ENCODE peak calls at places on chromosome 22, in four cellular contexts. S is spleen, H is AG04450, U is Peyer's patch. E is an unnamed sample.

GRCh38 chr22:44755956-44756361 is 3.6 kb downstream of the ARHGAP8 start:
- DNase-seq in U (no peak), H (no peak), S (no peak), E (no peak)

GRCh38 chr22:36757608-36758220 is 18.2 kb downstream of the IFT27 start:
- DNase-seq in S (peak; percentile 94), H (peak; percentile 38), U (peak; percentile 85), E (peak; percentile 74)

GRCh38 chr22:30263883-30264282 is 2.8 kb downstream of the OSM start:
- DNase-seq in H (no peak), S (no peak), U (no peak), E (no peak)

GRCh38 chr22:43157874-43158546 is 6.7 kb downstream of the TSPO start:
- DNase-seq in H (no peak), U (no peak), S (no peak), E (no peak)

GRCh38 chr22:40480996-40481395 is 110.6 kb downstream of the SGSM3 start:
- DNase-seq in S (no peak), U (no peak), H (no peak), E (no peak)

GRCh38 chr22:35071784-35072183 is 5.8 kb downstream of the ISX start:
- DNase-seq in H (no peak), S (no peak), U (no peak), E (no peak)

GRCh38 chr22:40257979-40258378 is 80.3 kb downstream of the TNRC6B start:
- DNase-seq in U (no peak), S (no peak), H (no peak), E (no peak)

GRCh38 chr22:25700996-25701815 is 40.8 kb upstream of the MYO18B start:
- DNase-seq in S (no peak), U (no peak), H (no peak), E (no peak)

GRCh38 chr22:19568337-19569311 is 44.4 kb upstream of the CLDN5 start:
- DNase-seq in H (peak; percentile 69), U (no peak), S (no peak), E (peak; percentile 42)

GRCh38 chr22:46539169-46539568 is 1.7 kb upstream of the CELSR1 start:
- DNase-seq in U (no peak), H (no peak), S (no peak), E (no peak)
- H3K4me3 ChIP-seq in U (no peak overlapping the region), H (no peak overlapping the region), S (no peak overlapping the region), E (peak overlapping the region; percentile 92)

GRCh38 chr22:50469377-50470305 is 5.2 kb downstream of the SBF1 start:
- DNase-seq in U (peak; percentile 91), H (no peak), S (peak; percentile 98), E (peak; percentile 93)
- H3K27ac ChIP-seq in U (peak overlapping the region; percentile 90), H (no peak overlapping the region), S (peak overlapping the region; percentile 82), E (peak overlapping the region; percentile 62)

GRCh38 chr22:28795932-28796856 is 4.2 kb downstream of the XBP1 start:
- DNase-seq in S (no peak), H (no peak), U (no peak), E (no peak)

GRCh38 chr22:28793976-28794584 is 6.3 kb downstream of the XBP1 start:
- DNase-seq in U (no peak), S (no peak), H (no peak), E (no peak)

GRCh38 chr22:28791841-28792490 is 8.4 kb downstream of the XBP1 start:
- DNase-seq in H (peak; percentile 10), S (no peak), U (no peak), E (no peak)

GRCh38 chr22:28792491-28793383 is 7.6 kb downstream of the XBP1 start:
- DNase-seq in H (no peak), U (no peak), S (peak; percentile 49), E (no peak)

GRCh38 chr22:28795071-28795693 is 5.2 kb downstream of the XBP1 start:
- DNase-seq in H (no peak), S (no peak), U (no peak), E (no peak)
- H3K4me3 ChIP-seq in H (no peak overlapping the region), S (no peak overlapping the region), U (no peak overlapping the region), E (no peak overlapping the region)

GRCh38 chr22:48535868-48536690 is 1291.6 kb downstream of the BRD1 start:
- DNase-seq in S (no peak), U (no peak), H (no peak), E (no peak)

GRCh38 chr22:48536691-48537591 is 1290.7 kb downstream of the BRD1 start:
- DNase-seq in S (no peak), U (no peak), H (no peak), E (no peak)

GRCh38 chr22:48541401-48542098 is 1286.1 kb downstream of the BRD1 start:
- DNase-seq in U (no peak), H (no peak), S (no peak), E (no peak)

GRCh38 chr22:48539261-48539660 is 1288.4 kb downstream of the BRD1 start:
- DNase-seq in H (no peak), U (no peak), S (no peak), E (no peak)

DNA sequence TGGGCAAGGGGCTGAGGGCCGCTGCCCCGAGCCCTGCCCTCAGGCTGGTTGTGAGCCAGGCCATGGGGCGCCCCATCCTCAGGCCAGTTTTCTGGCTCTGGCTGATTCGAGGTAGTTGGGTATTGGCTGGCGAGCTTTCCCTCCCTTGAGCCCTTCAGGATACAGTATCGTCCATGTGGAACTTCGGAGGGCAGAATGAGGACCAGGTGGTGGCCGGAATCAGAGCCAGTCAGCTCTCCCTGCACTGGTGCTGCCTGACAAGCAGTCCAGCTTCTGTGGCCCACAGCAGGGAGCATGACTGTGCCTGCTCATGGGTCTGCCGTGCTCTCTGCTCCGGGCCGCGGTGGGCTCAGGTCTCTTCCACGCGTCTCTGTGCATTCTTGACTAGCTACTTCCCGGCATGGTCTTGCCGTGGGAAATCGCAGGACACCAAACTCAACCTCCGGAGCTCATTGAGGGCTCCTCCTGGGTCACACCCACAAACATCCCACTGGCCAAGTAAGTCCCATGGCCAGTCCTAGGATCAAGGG is 1289.3 kb downstream of the BRD1 start:
- DNase-seq in S (no peak), H (no peak), U (no peak), E (no peak)
- H3K27ac ChIP-seq in S (no peak overlapping the region), H (no peak overlapping the region), U (no peak overlapping the region), E (no peak overlapping the region)